ENCODE peak calls at places on chromosomes 16 and 17, in five cellular contexts. One of them, this sample, is unnamed.

GRCh38 chr17:6995500-6996255 is at the start of gene ALOX12:
- DNase-seq in fibroblast of the aortic adventitia: no peak
- DNase-seq in astrocyte of the spinal cord: no peak
- DNase-seq in brain microvascular endothelial cell: no peak
- DNase-seq in left ventricle myocardium inferior: no peak
- DNase-seq in this sample: peak

GRCh38 chr17:80912451-80912850 is 79.2 kb upstream of the CHMP6 start:
- DNase-seq in left ventricle myocardium inferior: no peak
- DNase-seq in astrocyte of the spinal cord: no peak
- DNase-seq in fibroblast of the aortic adventitia: no peak
- DNase-seq in brain microvascular endothelial cell: no peak
- DNase-seq in this sample: no peak

GRCh38 chr16:57708168-57708567 is 13.6 kb downstream of the DRC7 start:
- DNase-seq in brain microvascular endothelial cell: no peak
- DNase-seq in astrocyte of the spinal cord: no peak
- DNase-seq in left ventricle myocardium inferior: no peak
- DNase-seq in fibroblast of the aortic adventitia: no peak
- DNase-seq in this sample: no peak

GRCh38 chr17:61411114-61411943 is 11.7 kb downstream of the TBX2 start:
- DNase-seq in brain microvascular endothelial cell: peak
- DNase-seq in left ventricle myocardium inferior: no peak
- DNase-seq in fibroblast of the aortic adventitia: peak
- DNase-seq in astrocyte of the spinal cord: peak
- DNase-seq in this sample: peak

GRCh38 chr16:58384437-58385055 is 7.7 kb upstream of the GINS3 start:
- DNase-seq in left ventricle myocardium inferior: no peak
- DNase-seq in astrocyte of the spinal cord: no peak
- DNase-seq in brain microvascular endothelial cell: no peak
- DNase-seq in fibroblast of the aortic adventitia: no peak
- DNase-seq in this sample: no peak

GRCh38 chr17:596287-596686 is 118.4 kb downstream of the VPS53 start:
- DNase-seq in brain microvascular endothelial cell: peak
- DNase-seq in fibroblast of the aortic adventitia: no peak
- DNase-seq in left ventricle myocardium inferior: no peak
- DNase-seq in astrocyte of the spinal cord: no peak
- DNase-seq in this sample: peak

GRCh38 chr16:85982563-85982939 is 83.6 kb downstream of the IRF8 start:
- DNase-seq in brain microvascular endothelial cell: no peak
- DNase-seq in astrocyte of the spinal cord: no peak
- DNase-seq in fibroblast of the aortic adventitia: no peak
- DNase-seq in left ventricle myocardium inferior: peak
- DNase-seq in this sample: no peak

GRCh38 chr16:912684-913613 is 57.8 kb downstream of the LMF1 start:
- DNase-seq in astrocyte of the spinal cord: no peak
- DNase-seq in left ventricle myocardium inferior: no peak
- DNase-seq in brain microvascular endothelial cell: no peak
- DNase-seq in fibroblast of the aortic adventitia: no peak
- DNase-seq in this sample: peak

GRCh38 chr17:6435968-6436367 is 1.0 kb upstream of the AIPL1 start:
- DNase-seq in brain microvascular endothelial cell: peak
- DNase-seq in fibroblast of the aortic adventitia: peak
- DNase-seq in astrocyte of the spinal cord: peak
- DNase-seq in left ventricle myocardium inferior: peak
- DNase-seq in this sample: peak

GRCh38 chr16:88908307-88908706 is 41.8 kb upstream of the PABPN1L start:
- DNase-seq in left ventricle myocardium inferior: peak
- DNase-seq in brain microvascular endothelial cell: no peak
- DNase-seq in astrocyte of the spinal cord: no peak
- DNase-seq in fibroblast of the aortic adventitia: no peak
- DNase-seq in this sample: no peak

GRCh38 chr17:82636626-82637598 is 11.3 kb downstream of the WDR45B start:
- DNase-seq in fibroblast of the aortic adventitia: no peak
- DNase-seq in brain microvascular endothelial cell: no peak
- DNase-seq in left ventricle myocardium inferior: no peak
- DNase-seq in astrocyte of the spinal cord: no peak
- DNase-seq in this sample: no peak

GRCh38 chr17:41773190-41773588 is 13.3 kb downstream of the JUP start:
- DNase-seq in fibroblast of the aortic adventitia: peak
- DNase-seq in brain microvascular endothelial cell: peak
- DNase-seq in astrocyte of the spinal cord: peak
- DNase-seq in left ventricle myocardium inferior: peak
- DNase-seq in this sample: peak

GRCh38 chr17:77364381-77364911 is 223.7 kb downstream of the SEC14L1 start:
- DNase-seq in fibroblast of the aortic adventitia: no peak
- DNase-seq in brain microvascular endothelial cell: no peak
- DNase-seq in astrocyte of the spinal cord: no peak
- DNase-seq in left ventricle myocardium inferior: no peak
- DNase-seq in this sample: no peak

GRCh38 chr17:51046527-51047384 is 73.9 kb downstream of the SPAG9 start:
- DNase-seq in astrocyte of the spinal cord: peak
- DNase-seq in brain microvascular endothelial cell: peak
- DNase-seq in left ventricle myocardium inferior: peak
- DNase-seq in fibroblast of the aortic adventitia: peak
- DNase-seq in this sample: peak

DNA sequence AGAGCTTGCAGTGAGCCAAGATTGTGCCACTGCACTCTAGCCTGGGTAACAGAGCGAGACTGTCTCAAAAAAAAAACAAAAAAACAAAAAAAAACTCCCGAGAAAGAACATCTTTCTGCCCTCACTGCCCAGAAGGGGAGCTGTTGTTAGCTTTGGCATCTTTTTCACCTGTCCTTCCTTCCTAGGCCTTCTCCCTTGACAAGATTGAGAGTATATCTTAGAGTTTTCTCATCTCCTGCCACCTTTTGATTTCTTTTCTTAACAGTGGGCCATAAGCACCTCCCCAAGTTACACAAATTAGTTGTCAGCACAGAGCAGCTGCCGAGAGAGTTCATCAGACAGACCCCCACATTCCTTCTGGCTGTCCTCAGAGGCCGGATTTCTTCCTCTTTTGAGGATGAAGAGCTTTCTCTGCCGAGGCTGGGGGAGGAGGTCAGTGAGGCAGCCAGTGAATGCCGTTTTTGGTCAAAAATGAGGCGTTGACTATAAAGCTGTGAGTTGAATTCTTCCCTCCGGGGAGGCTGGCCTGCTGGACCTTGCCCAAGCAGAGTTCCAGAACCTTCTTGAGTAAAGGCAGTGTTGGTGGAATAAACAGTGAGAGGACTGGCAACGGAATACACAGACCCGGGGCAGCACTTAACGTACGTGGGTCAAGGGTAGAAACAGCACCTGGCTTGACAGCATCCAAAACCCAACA is 127.0 kb downstream of the ABCC6 start:
- DNase-seq in fibroblast of the aortic adventitia: peak
- DNase-seq in brain microvascular endothelial cell: peak
- DNase-seq in astrocyte of the spinal cord: peak
- DNase-seq in left ventricle myocardium inferior: peak
- DNase-seq in this sample: peak
- TF ChIP-seq CTCF in fibroblast of the aortic adventitia: peak
- TF ChIP-seq CTCF in brain microvascular endothelial cell: peak
- TF ChIP-seq CTCF in astrocyte of the spinal cord: peak
- TF ChIP-seq CTCF in left ventricle myocardium inferior: no peak
- TF ChIP-seq CTCF in this sample: peak

GRCh38 chr17:40070644-40070894 is 7.8 kb downstream of the THRA start:
- DNase-seq in left ventricle myocardium inferior: no peak
- DNase-seq in astrocyte of the spinal cord: no peak
- DNase-seq in brain microvascular endothelial cell: no peak
- DNase-seq in fibroblast of the aortic adventitia: no peak
- DNase-seq in this sample: peak

GRCh38 chr17:40073454-40074174 is 10.8 kb downstream of the THRA start:
- DNase-seq in brain microvascular endothelial cell: no peak
- DNase-seq in fibroblast of the aortic adventitia: no peak
- DNase-seq in left ventricle myocardium inferior: no peak
- DNase-seq in astrocyte of the spinal cord: no peak
- DNase-seq in this sample: no peak

GRCh38 chr17:40072481-40073346 is 9.9 kb downstream of the THRA start:
- DNase-seq in fibroblast of the aortic adventitia: no peak
- DNase-seq in astrocyte of the spinal cord: no peak
- DNase-seq in left ventricle myocardium inferior: no peak
- DNase-seq in brain microvascular endothelial cell: no peak
- DNase-seq in this sample: peak

GRCh38 chr17:40070895-40071719 is 8.3 kb downstream of the THRA start:
- DNase-seq in fibroblast of the aortic adventitia: no peak
- DNase-seq in brain microvascular endothelial cell: no peak
- DNase-seq in left ventricle myocardium inferior: peak
- DNase-seq in astrocyte of the spinal cord: no peak
- DNase-seq in this sample: peak

DNA sequence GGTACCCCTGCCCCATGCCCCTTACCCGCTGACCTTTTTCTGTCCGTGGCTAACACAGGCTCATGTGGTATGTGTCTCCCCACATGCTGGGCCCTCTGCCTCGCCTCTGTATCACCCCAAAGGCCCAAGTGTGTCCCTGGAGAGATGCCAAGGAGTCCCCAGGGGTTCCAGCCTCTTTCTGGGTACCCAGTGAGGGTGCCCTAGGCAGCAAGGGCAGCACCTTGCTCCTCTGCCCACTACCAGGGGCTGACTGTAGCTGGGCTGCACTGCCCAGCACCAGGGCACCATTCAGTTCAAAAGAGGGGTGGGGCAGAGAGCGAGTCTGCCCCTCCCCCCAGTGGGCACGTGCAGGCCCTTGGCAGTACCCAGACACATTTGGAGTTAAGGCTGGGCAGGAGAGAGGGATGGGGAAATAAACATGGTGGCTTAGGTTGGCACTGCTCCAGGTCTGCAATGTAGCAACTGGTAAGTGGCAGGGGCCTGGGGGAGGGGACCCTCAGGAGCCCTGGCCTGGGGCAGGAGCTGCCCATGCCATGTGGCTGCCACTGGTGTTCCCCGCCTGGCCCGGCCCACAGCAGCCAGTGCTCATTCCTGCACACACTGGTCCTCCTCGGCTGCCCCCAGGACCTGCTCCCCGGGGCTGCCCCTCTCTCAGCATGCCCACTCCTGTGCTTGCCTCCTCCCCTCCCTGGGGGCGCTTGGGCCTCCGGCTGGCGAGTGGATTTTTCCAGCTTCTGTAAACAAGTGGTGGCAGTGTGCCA is 9.1 kb downstream of the THRA start:
- DNase-seq in left ventricle myocardium inferior: peak
- DNase-seq in fibroblast of the aortic adventitia: peak
- DNase-seq in astrocyte of the spinal cord: no peak
- DNase-seq in brain microvascular endothelial cell: no peak
- DNase-seq in this sample: peak
- H3K4me3 ChIP-seq in left ventricle myocardium inferior: peak
- H3K4me3 ChIP-seq in fibroblast of the aortic adventitia: no peak
- H3K4me3 ChIP-seq in astrocyte of the spinal cord: no peak
- H3K4me3 ChIP-seq in brain microvascular endothelial cell: no peak
- H3K4me3 ChIP-seq in this sample: no peak

GRCh38 chr17:79777166-79777843 is 643 bp upstream of the CBX2 start:
- DNase-seq in fibroblast of the aortic adventitia: peak
- DNase-seq in left ventricle myocardium inferior: peak
- DNase-seq in astrocyte of the spinal cord: no peak
- DNase-seq in brain microvascular endothelial cell: peak
- DNase-seq in this sample: peak
- TF ChIP-seq CTCF in fibroblast of the aortic adventitia: no peak
- TF ChIP-seq CTCF in left ventricle myocardium inferior: peak
- TF ChIP-seq CTCF in astrocyte of the spinal cord: peak
- TF ChIP-seq CTCF in brain microvascular endothelial cell: peak
- TF ChIP-seq CTCF in this sample: no peak

GRCh38 chr16:2476345-2476720 is 1.4 kb downstream of the TBC1D24 start:
- DNase-seq in astrocyte of the spinal cord: no peak
- DNase-seq in left ventricle myocardium inferior: no peak
- DNase-seq in brain microvascular endothelial cell: no peak
- DNase-seq in fibroblast of the aortic adventitia: no peak
- DNase-seq in this sample: no peak
- H3K4me3 ChIP-seq in astrocyte of the spinal cord: no peak
- H3K4me3 ChIP-seq in left ventricle myocardium inferior: peak
- H3K4me3 ChIP-seq in brain microvascular endothelial cell: no peak
- H3K4me3 ChIP-seq in fibroblast of the aortic adventitia: no peak
- H3K4me3 ChIP-seq in this sample: peak

GRCh38 chr16:19523559-19524355 is at the start of gene CCP110:
- DNase-seq in fibroblast of the aortic adventitia: peak
- DNase-seq in brain microvascular endothelial cell: peak
- DNase-seq in astrocyte of the spinal cord: peak
- DNase-seq in left ventricle myocardium inferior: peak
- DNase-seq in this sample: peak

GRCh38 chr16:19523184-19523558 is 571 bp upstream of the CCP110 start:
- DNase-seq in left ventricle myocardium inferior: no peak
- DNase-seq in fibroblast of the aortic adventitia: no peak
- DNase-seq in astrocyte of the spinal cord: no peak
- DNase-seq in brain microvascular endothelial cell: no peak
- DNase-seq in this sample: no peak

GRCh38 chr16:19522369-19523159 is 666 bp upstream of the GDE1 start:
- DNase-seq in astrocyte of the spinal cord: no peak
- DNase-seq in fibroblast of the aortic adventitia: no peak
- DNase-seq in left ventricle myocardium inferior: no peak
- DNase-seq in brain microvascular endothelial cell: no peak
- DNase-seq in this sample: no peak

GRCh38 chr16:19520861-19521331 is 1.0 kb downstream of the GDE1 start:
- DNase-seq in left ventricle myocardium inferior: no peak
- DNase-seq in astrocyte of the spinal cord: peak
- DNase-seq in fibroblast of the aortic adventitia: peak
- DNase-seq in brain microvascular endothelial cell: peak
- DNase-seq in this sample: no peak

DNA sequence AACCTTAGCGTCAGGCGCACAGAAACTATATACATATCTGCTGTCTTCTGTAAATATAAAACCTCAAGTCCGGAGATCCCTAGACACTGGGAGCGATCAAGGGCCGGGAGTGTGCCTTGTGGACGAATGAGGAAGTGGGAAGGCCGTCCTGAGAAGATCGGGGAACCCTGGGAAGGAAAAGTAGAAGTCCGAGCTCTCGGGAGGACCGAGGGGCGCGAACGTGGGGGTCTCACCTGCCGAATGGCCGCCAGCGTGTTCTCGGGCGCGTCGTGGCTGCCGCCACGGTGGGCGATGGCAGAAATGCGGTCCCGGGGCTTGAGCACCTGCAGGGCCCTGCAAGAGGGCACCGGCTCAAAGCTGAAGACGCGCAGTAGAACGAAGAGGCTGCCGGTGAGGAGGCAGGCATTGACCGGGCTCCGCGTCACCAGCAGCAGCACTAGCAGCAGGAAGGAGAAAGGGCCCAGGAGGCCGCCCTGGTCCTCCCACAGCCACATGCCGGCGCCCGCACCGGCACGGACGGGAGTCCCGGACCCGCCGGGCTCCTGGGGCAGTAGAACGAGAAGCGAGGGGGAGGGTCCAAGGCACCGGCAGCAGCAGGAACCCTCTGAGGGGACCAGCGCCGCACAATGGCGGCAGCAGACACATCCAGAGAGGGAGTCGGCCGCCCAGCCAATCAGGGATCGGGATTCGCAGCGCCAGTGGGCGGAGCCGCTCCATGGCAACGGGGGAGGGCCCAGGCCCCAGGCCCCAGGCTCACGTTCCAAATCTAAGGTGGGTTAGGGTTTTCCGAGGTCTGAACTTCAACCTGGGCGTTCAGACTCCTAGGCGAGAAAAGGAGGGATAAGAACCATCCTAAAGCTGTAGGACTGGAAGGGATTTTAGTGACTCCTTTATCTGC is at the start of gene GDE1:
- DNase-seq in left ventricle myocardium inferior: peak
- DNase-seq in brain microvascular endothelial cell: peak
- DNase-seq in astrocyte of the spinal cord: peak
- DNase-seq in fibroblast of the aortic adventitia: peak
- DNase-seq in this sample: peak
- TF ChIP-seq CTCF in left ventricle myocardium inferior: peak
- TF ChIP-seq CTCF in brain microvascular endothelial cell: peak
- TF ChIP-seq CTCF in astrocyte of the spinal cord: peak
- TF ChIP-seq CTCF in fibroblast of the aortic adventitia: peak
- TF ChIP-seq CTCF in this sample: peak

This sample was measured in thyroid gland.